ENCODE peak calls at places on chromosomes 4 and X, in five cellular contexts. I is neural progenitor cell, S is OCI-LY7, T is GM23248, C is hepatocyte. J is an unnamed sample.

GRCh38 chr4:140133576-140133975 is 20.4 kb downstream of the MAML3 start:
- DNase-seq in I (no peak), T (peak; percentile 49), S (no peak), C (no peak), J (peak; percentile 83)

GRCh38 chr4:180828455-180829018 is 1414.7 kb upstream of the TENM3 start:
- DNase-seq in S (peak; percentile 68), C (peak; percentile 75), T (peak; percentile 78), I (peak; percentile 51), J (peak; percentile 73)

GRCh38 chr4:25703731-25704388 is 48.2 kb downstream of the SLC34A2 start:
- DNase-seq in C (no peak), T (peak; percentile 30), S (no peak), I (no peak), J (peak; percentile 52)

GRCh38 chrX:3779546-3779945 is 66.1 kb upstream of the PRKX start:
- DNase-seq in C (no peak), T (no peak), I (no peak), S (no peak), J (no peak)

GRCh38 chrX:49041683-49042529 is 1.3 kb downstream of the TFE3 start:
- DNase-seq in T (peak; percentile 55), I (no peak), C (peak; percentile 49), S (peak; percentile 27), J (peak; percentile 60)

GRCh38 chrX:48465336-48465933 is 4.6 kb downstream of the SLC38A5 start:
- DNase-seq in S (no peak), T (peak; percentile 92), C (no peak), I (no peak), J (peak; percentile 71)

GRCh38 chrX:13430136-13430827 is 110.4 kb upstream of the ATXN3L start:
- DNase-seq in T (peak; percentile 58), S (no peak), C (no peak), I (no peak), J (no peak)

GRCh38 chr4:89562715-89563114 is 255.1 kb upstream of the GPRIN3 start:
- DNase-seq in S (no peak), T (no peak), I (no peak), C (no peak), J (peak; percentile 31)

GRCh38 chr4:37891221-37892159 is 606 bp downstream of the TBC1D1 start:
- DNase-seq in C (no peak), I (peak; percentile 51), T (peak; percentile 25), S (peak; percentile 78), J (no peak)

GRCh38 chr4:52407545-52407944 is 251.6 kb downstream of the USP46 start:
- DNase-seq in I (no peak), C (no peak), T (no peak), S (no peak), J (peak; percentile 73)

GRCh38 chr4:81142744-81143143 is 72.3 kb downstream of the PRKG2 start:
- DNase-seq in I (no peak), S (no peak), T (peak; percentile 89), C (no peak), J (no peak)

DNA sequence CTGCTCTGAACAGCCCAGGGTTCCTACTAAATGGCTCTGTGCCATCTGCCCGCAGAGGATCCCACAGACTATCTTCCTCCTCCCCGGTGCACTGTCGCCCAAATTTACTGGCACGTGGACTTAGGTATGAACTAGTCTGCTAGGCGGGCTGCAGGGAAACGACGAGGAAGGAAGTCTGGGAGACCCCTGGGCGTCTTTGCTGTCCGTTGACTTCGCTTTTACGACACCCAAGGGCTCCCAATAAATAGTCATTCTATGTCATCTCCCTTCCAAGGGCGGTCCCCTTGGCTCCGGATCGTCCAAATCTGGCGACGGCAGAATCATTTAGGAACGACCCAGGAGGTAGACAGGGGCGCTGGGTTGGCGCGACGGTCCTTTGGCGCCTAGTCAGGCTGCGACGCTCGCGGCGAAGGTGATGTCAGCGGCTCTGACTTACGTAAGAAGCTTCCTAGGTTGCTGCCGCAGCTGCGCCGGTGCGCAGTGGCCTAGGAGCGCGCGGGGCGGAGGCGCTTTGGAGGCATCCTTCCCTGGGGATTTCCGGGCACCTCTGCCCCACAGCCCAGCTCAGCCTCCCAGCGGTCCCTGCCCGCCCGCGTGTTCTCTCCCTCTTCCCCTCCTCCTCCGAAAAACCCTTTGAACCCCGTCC is 2.2 kb downstream of the NHS start:
- DNase-seq in I (peak; percentile 69), C (peak; percentile 63), S (no peak), T (peak; percentile 77), J (no peak)
- TF ChIP-seq EZH2phosphoT487 in I (peak; percentile 27), C (no peak), S (no peak), T (no peak), J (no peak)

GRCh38 chr4:187598246-187598645 is 397.3 kb upstream of the ZFP42 start:
- DNase-seq in C (no peak), T (no peak), S (no peak), I (no peak), J (no peak)

GRCh38 chr4:187606581-187606980 is 389.0 kb upstream of the ZFP42 start:
- DNase-seq in C (peak; percentile 62), I (peak; percentile 73), S (peak; percentile 49), T (peak; percentile 63), J (peak; percentile 64)

GRCh38 chr4:187604984-187605383 is 390.6 kb upstream of the ZFP42 start:
- DNase-seq in T (no peak), C (no peak), S (no peak), I (no peak), J (no peak)

GRCh38 chr4:187603093-187603395 is 392.5 kb upstream of the ZFP42 start:
- DNase-seq in T (peak; percentile 75), C (no peak), S (no peak), I (no peak), J (no peak)

GRCh38 chr4:187602339-187603092 is 393.1 kb upstream of the ZFP42 start:
- DNase-seq in S (no peak), T (peak; percentile 59), I (no peak), C (no peak), J (peak; percentile 58)
- TF ChIP-seq EZH2phosphoT487 in S (no peak), T (no peak), I (no peak), C (no peak), J (no peak)

GRCh38 chrX:9805956-9806355 is 19.7 kb downstream of the SHROOM2 start:
- DNase-seq in C (no peak), T (no peak), S (no peak), I (no peak), J (no peak)

GRCh38 chrX:9804444-9804843 is 18.2 kb downstream of the SHROOM2 start:
- DNase-seq in C (no peak), I (no peak), S (no peak), T (no peak), J (no peak)

GRCh38 chrX:9807355-9808182 is 21.3 kb downstream of the SHROOM2 start:
- DNase-seq in C (no peak), I (no peak), T (no peak), S (no peak), J (no peak)
- TF ChIP-seq EZH2phosphoT487 in C (no peak), I (no peak), T (no peak), S (no peak), J (no peak)

DNA sequence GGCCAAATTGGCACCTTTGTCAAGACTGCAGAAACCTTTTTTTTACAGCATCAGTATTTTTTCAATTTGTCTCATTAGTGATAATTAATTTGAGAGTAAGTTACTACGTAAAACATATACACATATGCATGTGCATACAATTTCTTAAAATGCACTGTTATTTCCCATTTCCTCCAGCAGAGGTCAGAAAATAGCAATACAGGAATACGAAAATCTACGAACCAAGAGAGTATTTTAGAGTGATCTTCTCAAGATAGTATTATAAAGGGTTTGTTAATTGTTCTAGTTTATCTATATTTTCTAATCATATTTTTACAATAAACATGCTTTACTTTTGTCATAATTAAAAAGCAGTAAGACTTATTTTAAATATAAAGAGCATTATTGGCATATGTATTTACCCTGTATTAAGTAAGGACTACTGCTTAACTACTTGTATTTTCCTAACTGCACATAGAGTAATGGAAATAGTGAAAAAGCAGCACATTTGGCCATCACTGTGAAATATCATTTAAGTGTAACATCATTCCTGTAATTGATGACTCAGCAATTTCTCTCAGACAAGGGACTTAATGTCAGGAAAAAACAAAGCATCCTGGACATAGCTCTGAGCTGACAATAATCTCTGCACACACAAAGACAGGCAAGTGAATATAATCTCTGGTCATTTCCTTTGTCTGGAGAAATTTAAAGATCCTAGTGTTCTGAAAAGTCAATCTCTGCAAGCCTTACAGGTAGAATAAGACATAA is 45.6 kb downstream of the MAOB start:
- DNase-seq in C (peak; percentile 26), S (peak; percentile 2), I (peak; percentile 3), T (peak; percentile 35), J (peak; percentile 65)
- TF ChIP-seq EZH2phosphoT487 in C (no peak), S (no peak), I (no peak), T (no peak), J (no peak)

GRCh38 chrX:139932901-139933796 is at the start of gene ATP11C:
- DNase-seq in I (peak; percentile 88), C (peak; percentile 87), S (peak; percentile 86), T (peak; percentile 87), J (peak; percentile 80)
- TF ChIP-seq EZH2phosphoT487 in I (no peak), C (no peak), S (no peak), T (no peak), J (no peak)

DNA sequence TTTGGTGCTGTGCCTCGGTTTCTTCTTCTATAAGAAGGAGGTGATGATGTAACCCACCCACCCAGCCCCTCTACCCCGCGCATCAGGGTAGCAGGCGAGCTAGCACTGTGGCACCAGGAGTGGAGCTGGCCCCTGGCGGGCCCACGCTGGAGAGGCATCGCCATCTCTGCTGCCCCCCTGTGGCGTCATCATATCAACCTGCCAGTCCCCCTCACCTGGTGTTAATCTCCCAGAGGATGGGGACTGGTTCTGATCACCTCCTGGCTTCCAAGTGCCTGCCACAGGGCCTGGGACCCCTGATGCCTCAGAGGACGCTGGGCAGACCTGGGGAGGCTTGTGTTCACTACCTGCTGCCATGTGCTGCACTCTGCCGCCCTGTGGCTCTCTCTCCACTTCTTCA is 6.3 kb upstream of the SORCS2 start:
- DNase-seq in T (peak; percentile 23), S (peak; percentile 27), C (peak; percentile 44), I (peak; percentile 55), J (no peak)
- TF ChIP-seq EZH2phosphoT487 in T (no peak), S (no peak), C (no peak), I (no peak), J (no peak)

DNA sequence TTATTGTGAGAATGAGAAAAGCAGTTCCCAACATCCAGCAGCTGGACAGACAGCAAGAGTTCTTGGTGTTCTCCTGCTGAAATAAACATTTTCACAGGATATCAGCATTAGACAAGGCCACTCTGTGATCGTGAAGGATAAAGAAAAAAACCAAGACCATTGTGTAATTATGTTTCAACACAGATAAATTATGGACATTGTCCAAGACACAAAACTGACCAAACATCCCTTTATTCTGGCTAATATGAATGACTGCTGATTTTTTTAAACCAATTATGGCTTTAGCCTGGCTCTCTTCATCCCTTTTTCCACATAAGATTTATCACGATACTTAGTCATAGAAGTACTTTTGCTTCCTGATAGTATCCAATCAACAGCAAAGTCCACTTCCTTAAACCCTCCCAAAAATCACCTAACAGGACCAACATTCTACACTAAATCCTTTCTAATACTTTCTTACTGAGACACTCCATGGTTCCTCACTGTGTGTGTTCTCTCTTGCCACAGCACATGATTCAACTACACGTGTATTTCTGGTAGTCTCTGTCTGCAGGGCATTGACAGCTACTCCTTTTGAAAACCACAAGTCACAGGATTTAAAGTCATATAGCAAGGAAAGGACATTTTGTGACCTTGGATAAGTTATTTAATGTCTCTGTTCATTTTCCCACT is 137.0 kb upstream of the PGRMC2 start:
- DNase-seq in I (no peak), S (no peak), C (no peak), T (peak; percentile 64), J (peak; percentile 1)
- TF ChIP-seq EZH2phosphoT487 in I (no peak), S (no peak), C (no peak), T (no peak), J (no peak)

GRCh38 chr4:23978031-23978430 is 88.2 kb upstream of the PPARGC1A start:
- DNase-seq in C (no peak), I (no peak), S (no peak), T (peak; percentile 5), J (no peak)

GRCh38 chr4:23981328-23981727 is 91.5 kb upstream of the PPARGC1A start:
- DNase-seq in T (peak; percentile 5), S (no peak), I (no peak), C (no peak), J (no peak)

GRCh38 chr4:23976423-23976822 is 86.6 kb upstream of the PPARGC1A start:
- DNase-seq in S (no peak), I (no peak), T (no peak), C (no peak), J (no peak)

GRCh38 chr4:23979534-23979933 is 89.7 kb upstream of the PPARGC1A start:
- DNase-seq in I (peak; percentile 39), T (no peak), S (no peak), C (no peak), J (no peak)
- TF ChIP-seq EZH2phosphoT487 in I (no peak), T (no peak), S (no peak), C (no peak), J (no peak)